ENCODE peak calls at places on chromosome 17, in five cellular contexts. V is stimulated activated naive CD4-positive, alpha-beta T cell; R is GM12892; N is hepatic stellate cell; F is T-helper 1 cell. B is an unnamed sample.

GRCh38 chr17:63275318-63275967 is 170.7 kb downstream of the CYB561 start:
- DNase-seq in V (no peak), F (peak), R (no peak), N (peak), B (no peak)

GRCh38 chr17:50853015-50853615 is 13.0 kb downstream of the TOB1 start:
- DNase-seq in R (no peak), V (no peak), N (no peak), F (no peak), B (no peak)

GRCh38 chr17:14297161-14297851 is 3.6 kb upstream of the HS3ST3B1 start:
- DNase-seq in N (peak), R (no peak), F (peak), V (no peak), B (no peak)

GRCh38 chr17:7854078-7854777 is 638 bp upstream of the TMEM88 start:
- DNase-seq in N (no peak), F (no peak), V (no peak), R (no peak), B (peak)

GRCh38 chr17:36937961-36938565 is 788 bp downstream of the LHX1 start:
- DNase-seq in R (no peak), N (no peak), F (peak), V (peak), B (peak)

GRCh38 chr17:41970901-41971331 is 4.3 kb downstream of the CNP start:
- DNase-seq in F (no peak), V (no peak), R (no peak), N (no peak), B (no peak)

GRCh38 chr17:40316571-40317344 is 7.8 kb downstream of the RARA start:
- DNase-seq in N (peak), F (peak), V (no peak), R (no peak), B (no peak)

GRCh38 chr17:67245073-67245693 is at the start of gene HELZ:
- DNase-seq in F (peak), R (peak), V (peak), N (peak), B (peak)

GRCh38 chr17:50689956-50690886 is 17.5 kb downstream of the ANKRD40 start:
- DNase-seq in R (no peak), F (no peak), V (no peak), N (no peak), B (no peak)

GRCh38 chr17:83035722-83036121 is 43.7 kb upstream of the METRNL start:
- DNase-seq in F (no peak), N (no peak), R (no peak), V (no peak), B (no peak)

GRCh38 chr17:76909971-76910760 is 42.0 kb downstream of the MGAT5B start:
- DNase-seq in F (no peak), V (no peak), N (peak), R (no peak), B (no peak)

GRCh38 chr17:66982011-66982508 is 17.6 kb downstream of the CACNG4 start:
- DNase-seq in F (no peak), N (no peak), V (no peak), R (no peak), B (no peak)

GRCh38 chr17:19440421-19440820 is 29.4 kb downstream of the RNF112 start:
- DNase-seq in N (no peak), F (no peak), V (no peak), R (no peak), B (no peak)

GRCh38 chr17:4420692-4421131 is 13.0 kb upstream of the SPNS3 start:
- DNase-seq in N (peak), R (peak), F (peak), V (peak), B (peak)